ENCODE peak calls at places on chromosomes 2 and 18, in seven cellular contexts. G, R, N, C, Q, H and X are unnamed samples. For H3K4me1 and H3K27me3, the result is how much of the 10 kb centered on the place peaks cover.

GRCh38 chr18:26468931-26469340 is 79.4 kb downstream of the KCTD1 start:
- DNase-seq in C (no peak), Q (no peak), G (peak), H (no peak), R (no peak), N (no peak), X (no peak)

GRCh38 chr2:47086571-47086970 is 68.5 kb downstream of the STPG4 start:
- DNase-seq in H (no peak), C (no peak), Q (no peak), N (no peak), G (no peak), R (no peak), X (no peak)

GRCh38 chr18:13416208-13416607 is 197.6 kb downstream of the LDLRAD4 start:
- DNase-seq in H (no peak), Q (no peak), C (no peak), G (no peak), N (no peak), R (no peak), X (no peak)

GRCh38 chr18:72541871-72542690 is 2.1 kb downstream of the CBLN2 start:
- DNase-seq in H (no peak), Q (no peak), R (no peak), C (no peak), G (no peak), N (no peak), X (no peak)

GRCh38 chr2:232431705-232432590 is 24.0 kb upstream of the ALPI start:
- DNase-seq in N (no peak), H (no peak), Q (no peak), R (no peak), C (no peak), G (no peak), X (no peak)

GRCh38 chr2:156445311-156446218 is 9.4 kb downstream of the GPD2 start:
- DNase-seq in G (no peak), C (no peak), Q (no peak), H (no peak), N (no peak), R (no peak), X (no peak)

GRCh38 chr2:232668805-232669444 is 28.2 kb upstream of the GIGYF2 start:
- DNase-seq in R (no peak), Q (no peak), G (peak), H (no peak), C (no peak), N (no peak), X (no peak)

GRCh38 chr2:138531913-138532312 is 30.3 kb downstream of the SPOPL start:
- DNase-seq in N (no peak), G (peak), H (no peak), R (no peak), Q (no peak), C (no peak), X (no peak)

GRCh38 chr2:232200195-232200594 is 178.4 kb upstream of the ALPP start:
- DNase-seq in H (no peak), G (no peak), Q (no peak), N (no peak), R (no peak), C (no peak), X (no peak)

GRCh38 chr2:17571681-17572080 is 31.2 kb downstream of the VSNL1 start:
- DNase-seq in N (no peak), Q (no peak), H (no peak), C (no peak), R (no peak), G (no peak), X (no peak)

GRCh38 chr2:17573806-17574175 is 33.3 kb downstream of the VSNL1 start:
- DNase-seq in N (no peak), H (no peak), Q (no peak), R (no peak), G (no peak), C (no peak), X (no peak)

GRCh38 chr2:17576802-17577201 is 36.3 kb downstream of the VSNL1 start:
- DNase-seq in N (no peak), Q (no peak), C (no peak), H (no peak), G (no peak), R (no peak), X (no peak)

GRCh38 chr2:17574406-17575073 is 34.0 kb downstream of the VSNL1 start:
- DNase-seq in Q (no peak), G (no peak), N (no peak), C (no peak), H (no peak), R (no peak), X (no peak)

DNA sequence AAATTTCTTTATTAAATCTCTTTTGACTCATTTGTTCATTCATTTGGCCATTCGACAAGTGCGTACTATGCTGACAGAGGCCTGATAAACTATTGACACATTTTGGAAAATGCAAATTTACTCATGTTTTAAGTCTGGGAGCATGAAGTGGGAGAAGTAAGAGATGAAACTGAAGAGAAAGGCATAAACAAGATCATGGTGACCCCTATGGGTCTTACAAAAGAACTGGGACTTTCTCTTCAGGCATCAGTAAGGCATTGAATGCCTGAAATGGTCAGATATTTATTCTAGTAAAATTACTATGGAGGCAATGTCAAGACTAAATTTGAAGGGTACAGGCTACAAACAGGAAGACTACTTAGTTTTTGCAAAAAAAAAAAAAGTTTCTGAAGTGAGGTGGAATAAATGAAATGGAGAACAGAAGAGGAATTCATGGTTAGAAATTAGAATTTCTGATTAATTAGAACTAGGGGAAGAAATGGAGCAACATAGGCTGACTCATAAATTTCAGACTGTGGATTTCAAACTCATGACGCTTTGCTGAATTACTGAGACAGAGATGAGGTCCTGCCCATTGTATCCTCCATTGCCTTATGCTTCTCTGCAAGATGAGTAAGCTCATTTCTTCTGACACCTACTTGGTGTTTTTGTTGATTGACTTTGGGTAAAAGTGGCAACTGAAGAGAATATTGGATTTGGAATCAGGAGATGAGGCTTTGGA is 32.7 kb downstream of the VSNL1 start:
- DNase-seq in R (no peak), G (no peak), Q (no peak), H (no peak), N (no peak), C (no peak), X (no peak)
- H3K27ac ChIP-seq in R (no peak), G (no peak), Q (no peak), H (no peak), N (no peak), C (no peak), X (no peak)

GRCh38 chr2:37654932-37655331 is 16.5 kb downstream of the CDC42EP3 start:
- DNase-seq in R (no peak), C (no peak), Q (no peak), G (no peak), H (no peak), N (no peak), X (no peak)
- H3K4me1 ChIP-seq in R (half or more), C (half or more), Q (half or more), G (under half), H (half or more), N (half or more), X (under half)

GRCh38 chr2:235229236-235229635 is 264.6 kb upstream of the AGAP1 start:
- DNase-seq in N (no peak), C (no peak), Q (no peak), R (no peak), H (no peak), G (no peak), X (no peak)

GRCh38 chr2:235224410-235224809 is 269.4 kb upstream of the AGAP1 start:
- DNase-seq in G (no peak), H (no peak), C (no peak), N (no peak), Q (no peak), R (no peak), X (no peak)

GRCh38 chr2:235225261-235225660 is 268.6 kb upstream of the AGAP1 start:
- DNase-seq in R (no peak), H (no peak), N (no peak), C (no peak), Q (no peak), G (no peak), X (no peak)

GRCh38 chr2:235230809-235231601 is 262.8 kb upstream of the AGAP1 start:
- DNase-seq in H (no peak), R (no peak), G (no peak), N (no peak), C (no peak), Q (no peak), X (peak)

DNA sequence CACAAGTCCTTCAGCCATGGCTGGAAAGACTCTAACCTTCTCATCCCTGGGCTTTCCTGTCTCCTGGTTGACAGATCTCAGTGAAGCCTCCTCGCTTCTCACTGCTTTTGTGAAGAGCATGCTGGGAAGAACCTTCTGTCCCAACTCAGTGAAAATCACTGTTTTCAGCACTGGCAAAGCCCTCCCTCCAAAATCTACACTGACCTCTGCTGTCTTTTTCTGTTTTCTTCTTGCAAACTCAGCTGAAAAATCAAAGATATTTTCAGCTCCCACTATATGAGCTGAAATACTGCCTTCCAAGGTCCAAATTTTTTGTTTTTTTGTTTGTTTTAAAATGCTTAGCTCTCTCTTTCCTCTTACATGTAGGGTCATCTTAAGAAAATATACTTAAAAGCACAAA is 266.2 kb upstream of the AGAP1 start:
- DNase-seq in N (no peak), G (no peak), H (no peak), Q (no peak), C (no peak), R (no peak), X (no peak)
- H3K27me3 ChIP-seq in N (under half), G (under half), H (under half), Q (under half), C (half or more), R (under half), X (under half)

GRCh38 chr2:176110975-176111663 is 4.0 kb downstream of the HOXD11 start:
- DNase-seq in H (no peak), G (peak), Q (no peak), N (no peak), C (no peak), R (no peak), X (no peak)

GRCh38 chr2:176109955-176110345 is 2.9 kb downstream of the HOXD11 start:
- DNase-seq in C (no peak), Q (no peak), R (no peak), G (no peak), H (no peak), N (no peak), X (no peak)

GRCh38 chr2:176106636-176107539 is at the start of gene HOXD11:
- DNase-seq in H (no peak), Q (no peak), C (no peak), R (peak), N (no peak), G (peak), X (no peak)

GRCh38 chr2:176107731-176108181 is 676 bp downstream of the HOXD11 start:
- DNase-seq in R (peak), H (no peak), C (no peak), Q (no peak), G (no peak), N (no peak), X (no peak)

DNA sequence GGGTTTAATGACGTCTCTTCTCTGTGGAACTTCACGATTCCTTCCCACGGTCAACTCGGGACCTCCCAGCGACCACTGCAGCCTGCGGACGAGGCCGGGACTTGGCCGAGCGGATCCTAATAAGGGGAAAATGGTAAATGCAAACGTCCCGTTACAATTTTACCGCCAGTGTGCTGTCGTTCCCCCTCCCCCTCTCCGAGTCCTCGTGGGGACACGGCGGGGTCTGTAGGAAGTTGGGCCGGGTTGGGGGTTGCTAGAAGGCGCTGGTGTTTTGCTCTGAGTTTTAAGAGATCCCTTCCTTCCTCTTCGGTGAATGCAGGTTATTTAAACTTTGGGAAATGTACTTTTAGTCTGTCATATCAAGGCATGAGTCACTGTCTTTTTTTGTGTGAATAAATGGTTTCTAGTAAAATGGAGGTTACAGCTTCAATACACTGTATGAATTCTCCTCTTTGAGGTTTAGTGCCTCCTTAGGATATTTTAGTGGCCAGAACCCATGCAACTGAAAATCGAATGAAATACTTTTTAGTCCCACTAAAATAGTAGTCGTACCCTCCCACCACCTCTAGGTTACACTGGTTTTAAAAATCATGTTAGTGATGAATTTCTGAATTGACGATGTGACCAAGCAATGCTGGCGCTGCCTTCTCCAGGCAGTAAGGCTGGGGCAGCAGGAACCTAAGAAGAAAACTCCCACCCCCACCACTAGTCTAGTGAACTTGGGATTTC is 2.3 kb downstream of the HOXD11 start:
- DNase-seq in R (no peak), N (no peak), C (no peak), H (no peak), G (no peak), Q (no peak), X (no peak)
- H3K27ac ChIP-seq in R (peak), N (no peak), C (no peak), H (no peak), G (no peak), Q (no peak), X (no peak)

GRCh38 chr2:239938651-239939486 is 86.3 kb downstream of the NDUFA10 start:
- DNase-seq in C (peak), G (peak), N (no peak), Q (no peak), H (no peak), R (peak), X (peak)
- H3K4me1 ChIP-seq in C (under half), G (under half), N (under half), Q (under half), H (under half), R (under half), X (under half)

DNA sequence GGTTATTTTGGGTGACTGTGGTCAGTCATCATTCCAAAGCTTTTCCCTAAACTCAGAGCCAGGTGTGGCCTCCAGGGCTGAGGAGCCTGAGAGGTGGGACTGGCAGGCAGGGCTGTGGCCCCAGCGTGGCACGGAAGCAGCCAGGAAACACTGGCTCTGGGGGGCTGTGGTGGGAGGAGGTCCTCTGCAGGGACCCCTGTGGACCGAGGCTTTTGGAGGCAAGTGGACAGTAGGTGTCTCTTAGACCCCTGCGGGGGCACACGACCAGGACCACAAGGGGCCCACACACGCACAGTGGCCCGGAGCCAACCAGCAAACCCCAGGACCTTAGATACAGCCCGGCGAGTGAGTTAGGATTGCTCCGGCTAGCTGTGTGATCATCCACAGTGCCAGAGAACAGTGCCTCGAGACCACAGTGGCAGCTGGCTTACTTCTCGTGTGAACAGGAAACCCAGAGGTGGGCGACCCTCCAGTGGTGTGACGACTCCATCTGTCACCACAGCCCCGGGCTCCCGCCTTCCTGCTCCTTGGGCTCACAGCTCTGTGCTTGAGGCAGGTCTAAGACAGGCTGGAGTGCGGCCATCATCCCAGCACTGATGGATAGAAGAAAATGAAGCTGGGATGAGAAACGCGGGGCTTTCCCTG is 1.6 kb upstream of the RTP5 start:
- DNase-seq in Q (no peak), H (peak), G (no peak), R (no peak), N (peak), C (peak), X (peak)
- H3K27me3 ChIP-seq in Q (under half), H (under half), G (under half), R (half or more), N (under half), C (half or more), X (under half)